ENCODE peak calls at places on chromosome X, in nine cellular contexts. Z is endothelial cell, L is HCT116, B is transverse colon, O is ovary, T is Caco-2, E is psoas muscle, A is WTC11, Y is AG04450. D is an unnamed sample.

GRCh38 chrX:39705299-39705698 is 392.5 kb downstream of the BCOR start:
- DNase-seq in B (peak), Y (peak), A (no peak), O (peak), T (no peak), L (peak), Z (no peak), E (peak), D (no peak)

GRCh38 chrX:105515561-105515960 is 295.1 kb upstream of the TEX13A start:
- DNase-seq in Y (no peak), L (no peak), A (no peak), Z (no peak), B (no peak), T (no peak), E (no peak), O (no peak), D (no peak)

GRCh38 chrX:150898343-150899190 is at the start of gene CD99L2:
- DNase-seq in A (peak), L (peak), E (peak), Z (peak), Y (peak), B (peak), T (peak), O (peak), D (peak)

GRCh38 chrX:115642895-115643530 is 82.0 kb downstream of the PLS3 start:
- DNase-seq in L (peak), B (peak), T (peak), A (peak), Z (peak), O (peak), E (no peak), Y (peak), D (no peak)

GRCh38 chrX:14039344-14039743 is 9.7 kb upstream of the GEMIN8 start:
- DNase-seq in Y (no peak), Z (peak), E (no peak), B (peak), L (no peak), O (peak), A (peak), T (peak), D (peak)

GRCh38 chrX:54786972-54787371 is 11.1 kb downstream of the ITIH6 start:
- DNase-seq in B (peak), E (no peak), T (peak), O (no peak), L (no peak), A (peak), Y (no peak), Z (no peak), D (no peak)

GRCh38 chrX:40174594-40175415 is 77.0 kb upstream of the BCOR start:
- DNase-seq in E (peak), B (peak), T (peak), Y (no peak), O (peak), A (peak), L (no peak), Z (peak), D (peak)

GRCh38 chrX:18873189-18873791 is 110.6 kb downstream of the PHKA2 start:
- DNase-seq in A (no peak), Z (no peak), Y (no peak), E (no peak), L (peak), T (no peak), B (no peak), O (no peak), D (no peak)

GRCh38 chrX:10190367-10190766 is 33.6 kb downstream of the CLCN4 start:
- DNase-seq in E (no peak), A (no peak), Y (peak), B (peak), L (peak), Z (no peak), O (no peak), T (peak), D (no peak)
- TF ChIP-seq CTCF in E (peak), A (no peak), Y (peak), B (peak), L (peak), Z (no peak), O (peak), T (peak), D (no peak)

GRCh38 chrX:31224321-31225012 is 152.6 kb upstream of the FTHL17 start:
- DNase-seq in Z (no peak), O (no peak), B (no peak), Y (no peak), A (no peak), E (no peak), T (no peak), L (no peak), D (no peak)

GRCh38 chrX:31228415-31228832 is 156.6 kb upstream of the FTHL17 start:
- DNase-seq in A (no peak), L (no peak), B (no peak), E (no peak), Y (peak), Z (no peak), T (no peak), O (peak), D (no peak)

GRCh38 chrX:31225819-31226218 is 154.0 kb upstream of the FTHL17 start:
- DNase-seq in A (no peak), L (no peak), Z (no peak), Y (no peak), O (no peak), B (no peak), E (no peak), T (no peak), D (no peak)

GRCh38 chrX:31228909-31229308 is 157.1 kb upstream of the FTHL17 start:
- DNase-seq in Z (no peak), O (no peak), A (no peak), L (no peak), E (no peak), B (no peak), T (no peak), Y (no peak), D (no peak)

DNA sequence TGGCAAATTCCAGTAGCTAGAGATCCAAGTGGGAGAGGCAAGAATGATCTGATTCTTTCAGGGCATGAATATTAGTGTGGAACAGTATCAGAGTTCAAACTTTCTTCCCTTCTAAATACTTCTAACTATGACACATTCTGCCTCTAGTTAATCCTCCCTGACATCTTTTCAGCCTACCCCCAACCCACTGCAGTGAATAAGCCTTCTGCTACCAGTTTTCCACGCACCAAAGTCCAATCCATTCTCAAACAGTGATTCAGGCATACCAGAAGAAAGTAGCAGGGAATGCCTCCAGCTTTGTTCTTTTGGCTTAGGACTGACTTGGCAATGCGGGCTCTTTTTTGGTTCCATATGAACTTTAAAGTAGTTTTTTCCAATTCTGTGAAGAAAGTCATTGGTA is 155.4 kb upstream of the FTHL17 start:
- DNase-seq in A (no peak), Y (no peak), B (no peak), E (no peak), Z (no peak), T (peak), L (no peak), O (no peak), D (no peak)
- TF ChIP-seq CTCF in A (no peak), Y (no peak), B (no peak), E (no peak), Z (no peak), T (no peak), L (no peak), O (no peak), D (no peak)

GRCh38 chrX:46382595-46382994 is 162.6 kb downstream of the ZNF674 start:
- DNase-seq in O (no peak), A (no peak), L (no peak), B (no peak), Y (no peak), E (no peak), T (no peak), Z (no peak), D (no peak)

GRCh38 chrX:46386511-46386910 is 158.7 kb downstream of the ZNF674 start:
- DNase-seq in T (no peak), O (no peak), Z (no peak), B (no peak), E (no peak), A (no peak), Y (no peak), L (no peak), D (no peak)

GRCh38 chrX:46380148-46380752 is 165.0 kb downstream of the ZNF674 start:
- DNase-seq in E (no peak), T (no peak), A (no peak), L (no peak), O (no peak), Y (no peak), Z (no peak), B (no peak), D (no peak)

GRCh38 chrX:46383006-46383405 is 162.2 kb downstream of the ZNF674 start:
- DNase-seq in Y (no peak), O (no peak), T (no peak), A (no peak), B (no peak), L (no peak), Z (no peak), E (no peak), D (no peak)

DNA sequence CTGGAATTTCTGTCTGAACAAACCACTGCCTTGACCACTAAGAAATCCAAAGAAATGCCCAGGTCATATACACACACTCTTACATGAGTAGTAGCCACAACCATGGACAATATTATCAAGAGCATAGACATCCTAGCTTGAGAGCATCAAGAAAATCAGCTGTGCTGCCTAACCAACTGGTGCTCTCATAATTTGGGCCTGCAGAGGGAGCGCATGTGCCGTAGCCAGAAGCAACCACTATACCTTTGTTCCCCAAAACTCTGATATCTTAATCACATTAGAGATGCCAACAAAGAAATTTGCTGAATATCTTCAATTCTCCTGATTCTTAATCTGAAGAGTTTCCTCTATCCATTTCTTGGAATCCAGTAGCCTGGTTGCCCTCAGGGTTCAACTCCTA is 163.6 kb downstream of the ZNF674 start:
- DNase-seq in Y (no peak), B (peak), A (peak), E (no peak), L (peak), T (peak), O (no peak), Z (peak), D (peak)
- TF ChIP-seq CTCF in Y (peak), B (peak), A (peak), E (no peak), L (peak), T (no peak), O (no peak), Z (no peak), D (peak)

GRCh38 chrX:100447563-100448397 is 37.7 kb upstream of the PCDH19 start:
- DNase-seq in L (peak), E (peak), B (peak), O (peak), T (peak), Y (no peak), A (peak), Z (peak), D (peak)

GRCh38 chrX:100445593-100445992 is 35.5 kb upstream of the PCDH19 start:
- DNase-seq in O (no peak), T (no peak), B (no peak), L (no peak), Z (no peak), Y (no peak), E (no peak), A (no peak), D (no peak)

GRCh38 chrX:100449696-100450606 is 39.9 kb upstream of the PCDH19 start:
- DNase-seq in Y (no peak), T (no peak), L (no peak), Z (peak), B (peak), E (peak), O (no peak), A (no peak), D (no peak)
- TF ChIP-seq CTCF in Y (no peak), T (no peak), L (no peak), Z (no peak), B (no peak), E (no peak), O (no peak), A (no peak), D (no peak)

GRCh38 chrX:132614297-132614696 is 125.5 kb upstream of the MBNL3 start:
- DNase-seq in Z (no peak), A (peak), E (no peak), Y (no peak), L (no peak), T (peak), B (no peak), O (no peak), D (no peak)
- TF ChIP-seq CTCF in Z (no peak), A (no peak), E (no peak), Y (peak), L (peak), T (peak), B (no peak), O (no peak), D (no peak)

DNA sequence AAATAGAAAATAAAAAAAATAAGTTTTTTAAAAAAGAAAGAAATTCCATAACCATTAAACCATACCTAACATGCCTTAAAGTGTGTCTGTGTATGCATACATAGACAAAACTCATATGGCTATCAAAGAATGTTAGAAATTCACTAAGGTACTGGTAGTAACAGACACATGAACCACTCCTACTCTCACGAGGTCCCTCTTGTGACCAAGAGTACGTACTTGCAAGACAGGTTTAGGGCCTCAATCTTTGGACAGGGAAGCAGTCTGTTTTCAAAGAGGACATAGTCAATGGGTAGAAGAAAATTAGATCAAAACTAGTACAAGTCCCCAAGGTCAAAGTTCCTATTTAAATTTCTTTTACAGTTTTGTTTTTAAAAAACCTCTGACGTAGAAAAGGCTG is 117.3 kb downstream of the CHM start:
- DNase-seq in O (no peak), E (no peak), T (peak), L (no peak), Z (no peak), Y (no peak), B (no peak), A (no peak), D (no peak)
- TF ChIP-seq CTCF in O (no peak), E (no peak), T (no peak), L (no peak), Z (no peak), Y (no peak), B (no peak), A (no peak), D (no peak)

D was measured in glutamatergic neuron.